ENCODE peak calls at places on chromosomes 3 and 15, in four cellular contexts. W is transverse colon, H is H1, M is colonic mucosa. L is an unnamed sample.

GRCh38 chr15:100468265-100468664 is 60.5 kb downstream of the CERS3 start:
- DNase-seq in W (no peak), H (no peak), M (no peak), L (no peak)

GRCh38 chr3:18423401-18424212 is 1.5 kb downstream of the SATB1 start:
- DNase-seq in W (peak), H (no peak), M (peak), L (peak)

GRCh38 chr3:101850327-101851048 is 1.2 kb downstream of the NFKBIZ start:
- DNase-seq in W (no peak), H (no peak), M (no peak), L (peak)

GRCh38 chr15:85741021-85741421 is 53.7 kb downstream of the KLHL25 start:
- DNase-seq in W (no peak), H (no peak), M (no peak), L (no peak)

GRCh38 chr3:134035836-134036235 is 6.1 kb upstream of the SLCO2A1 start:
- DNase-seq in W (no peak), H (no peak), M (no peak), L (no peak)

GRCh38 chr15:25186906-25187645 is 232.3 kb downstream of the SNRPN start:
- DNase-seq in W (no peak), H (no peak), M (no peak), L (no peak)

GRCh38 chr3:25426408-25426807 is 1.7 kb upstream of the RARB start:
- DNase-seq in W (no peak), H (no peak), M (no peak), L (no peak)

GRCh38 chr3:107845355-107846281 is 245.2 kb downstream of the CD47 start:
- DNase-seq in W (no peak), H (no peak), M (no peak), L (no peak)

DNA sequence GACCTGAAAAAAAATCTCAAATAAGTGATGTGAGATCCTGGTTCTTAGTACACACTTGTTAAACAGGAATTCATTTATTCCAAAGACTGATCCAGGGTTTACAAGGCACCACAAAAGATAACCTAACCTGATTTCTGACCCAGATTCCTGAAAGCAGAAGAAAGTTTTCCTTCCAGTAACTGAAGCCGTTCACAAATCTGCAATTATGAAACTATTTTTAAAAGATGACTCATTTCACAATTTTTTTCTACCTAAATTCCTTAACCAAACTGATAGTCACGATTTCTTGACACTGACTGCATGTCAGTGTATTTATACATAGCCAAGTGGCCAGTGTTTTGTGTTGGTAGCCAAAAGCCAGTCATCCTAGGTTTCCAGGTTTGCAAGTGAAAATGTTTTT is 17.1 kb downstream of the SLC9A9 start:
- DNase-seq in W (no peak), H (no peak), M (no peak), L (peak)
- H3K4me3 ChIP-seq in W (no peak), H (no peak), M (no peak), L (peak)

GRCh38 chr15:72382146-72382545 is 6.3 kb upstream of the HEXA start:
- DNase-seq in W (no peak), H (no peak), M (no peak), L (peak)
- TF ChIP-seq CTCF in W (no peak), H (no peak), M (no peak), L (peak)

GRCh38 chr3:30663533-30664241 is 57.3 kb downstream of the TGFBR2 start:
- DNase-seq in W (no peak), H (no peak), M (no peak), L (no peak)

GRCh38 chr3:30662836-30663235 is 56.4 kb downstream of the TGFBR2 start:
- DNase-seq in W (no peak), H (no peak), M (no peak), L (no peak)

GRCh38 chr3:30664884-30665283 is 58.5 kb downstream of the TGFBR2 start:
- DNase-seq in W (no peak), H (no peak), M (no peak), L (no peak)

GRCh38 chr3:30665539-30665938 is 59.1 kb downstream of the TGFBR2 start:
- DNase-seq in W (no peak), H (no peak), M (no peak), L (no peak)

GRCh38 chr3:30664449-30664848 is 58.0 kb downstream of the TGFBR2 start:
- DNase-seq in W (no peak), H (no peak), M (no peak), L (no peak)
- H3K4me3 ChIP-seq in W (no peak), H (no peak), M (no peak), L (no peak)

DNA sequence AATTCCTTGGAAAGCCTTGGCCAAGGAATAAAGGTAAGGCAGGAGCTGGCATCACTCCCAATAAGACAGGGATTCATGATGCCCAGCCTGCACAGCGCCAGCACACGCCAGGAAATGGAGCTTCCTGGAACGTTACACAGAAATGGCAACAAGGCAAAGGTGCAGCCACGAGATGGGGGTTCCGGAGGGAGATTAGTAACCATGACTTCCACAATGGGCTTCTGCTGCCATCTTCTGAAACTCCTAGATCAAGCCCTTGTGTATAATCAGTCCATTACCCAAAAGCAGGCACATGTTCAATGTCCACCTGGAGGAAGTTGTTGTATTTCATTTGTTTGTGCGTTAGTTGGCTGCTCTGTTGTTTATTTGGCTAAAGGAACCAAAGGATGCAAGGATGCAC is 131.2 kb upstream of the TRIM42 start:
- DNase-seq in W (no peak), H (no peak), M (no peak), L (no peak)
- TF ChIP-seq CTCF in W (no peak), H (no peak), M (no peak), L (no peak)